ENCODE peak calls at places on chromosomes 16 and 17, in four cellular contexts. One of them, this sample, is unnamed.
A peak's percentile ranks its signal among the peaks of the same experiment; 100 is the strongest.

GRCh38 chr16:87496101-87496801 is 3.4 kb upstream of the ZCCHC14 start:
- DNase-seq in heart right ventricle: no peak
- DNase-seq in IMR-90: no peak
- DNase-seq in RCC 7860: no peak
- DNase-seq in this sample: no peak

GRCh38 chr16:85969159-85969558 is 70.2 kb downstream of the IRF8 start:
- DNase-seq in heart right ventricle: no peak
- DNase-seq in RCC 7860: no peak
- DNase-seq in IMR-90: peak; percentile 47
- DNase-seq in this sample: no peak

GRCh38 chr17:81616877-81617276 is 20.0 kb downstream of the NPLOC4 start:
- DNase-seq in RCC 7860: no peak
- DNase-seq in IMR-90: no peak
- DNase-seq in heart right ventricle: no peak
- DNase-seq in this sample: peak; percentile 36

GRCh38 chr16:55572439-55572838 is 6.0 kb downstream of the CAPNS2 start:
- DNase-seq in RCC 7860: no peak
- DNase-seq in IMR-90: no peak
- DNase-seq in heart right ventricle: no peak
- DNase-seq in this sample: no peak

GRCh38 chr16:64416232-64417010 is 705.4 kb downstream of the CDH11 start:
- DNase-seq in heart right ventricle: no peak
- DNase-seq in RCC 7860: peak; percentile 35
- DNase-seq in IMR-90: peak; percentile 43
- DNase-seq in this sample: no peak

GRCh38 chr16:57041182-57042156 is 50.9 kb upstream of the CPNE2 start:
- DNase-seq in RCC 7860: no peak
- DNase-seq in IMR-90: no peak
- DNase-seq in heart right ventricle: no peak
- DNase-seq in this sample: no peak

GRCh38 chr17:52648995-52649394 is 490.5 kb upstream of the CA10 start:
- DNase-seq in heart right ventricle: no peak
- DNase-seq in RCC 7860: no peak
- DNase-seq in IMR-90: no peak
- DNase-seq in this sample: no peak

GRCh38 chr17:45574376-45574775 is 83.9 kb upstream of the PLEKHM1 start:
- DNase-seq in IMR-90: peak; percentile 88
- DNase-seq in heart right ventricle: no peak
- DNase-seq in RCC 7860: no peak
- DNase-seq in this sample: no peak

GRCh38 chr17:40935624-40936023 is 1.8 kb downstream of the KRT23 start:
- DNase-seq in IMR-90: peak; percentile 67
- DNase-seq in RCC 7860: no peak
- DNase-seq in heart right ventricle: no peak
- DNase-seq in this sample: no peak

GRCh38 chr17:47275245-47275984 is 21.8 kb downstream of the ITGB3 start:
- DNase-seq in RCC 7860: peak; percentile 79
- DNase-seq in IMR-90: peak; percentile 84
- DNase-seq in heart right ventricle: peak; percentile 89
- DNase-seq in this sample: peak; percentile 43

GRCh38 chr16:8893976-8894690 is 12.0 kb downstream of the LITAFD start:
- DNase-seq in heart right ventricle: no peak
- DNase-seq in IMR-90: no peak
- DNase-seq in RCC 7860: no peak
- DNase-seq in this sample: peak; percentile 27